ENCODE peak calls at places on chromosome 5, in seven cellular contexts. F, H, U, M, X, T and A are unnamed samples.
A peak's percentile ranks its signal among the peaks of the same experiment; 100 is the strongest.

GRCh38 chr5:171494452-171495121 is 75.1 kb downstream of the FGF18 start:
- DNase-seq in F (no peak), H (peak; percentile 56), U (peak; percentile 84), M (peak; percentile 77), X (no peak), T (no peak), A (peak; percentile 32)

GRCh38 chr5:76850543-76851140 is 828 bp downstream of the S100Z start:
- DNase-seq in F (no peak), H (no peak), U (no peak), M (no peak), X (no peak), T (no peak), A (no peak)

GRCh38 chr5:65334077-65334476 is 147.6 kb downstream of the ADAMTS6 start:
- DNase-seq in F (no peak), H (peak; percentile 39), U (no peak), M (no peak), X (peak; percentile 28), T (no peak), A (peak; percentile 47)

GRCh38 chr5:93192107-93192506 is 388.9 kb downstream of the NR2F1-AS1 start:
- DNase-seq in F (no peak), H (no peak), U (no peak), M (no peak), X (no peak), T (no peak), A (no peak)

GRCh38 chr5:31194458-31194808 is 947 bp downstream of the CDH6 start:
- DNase-seq in F (no peak), H (no peak), U (no peak), M (no peak), X (peak; percentile 31), T (no peak), A (no peak)

GRCh38 chr5:168939887-168940534 is 360.8 kb upstream of the PANK3 start:
- DNase-seq in F (no peak), H (no peak), U (no peak), M (no peak), X (no peak), T (no peak), A (no peak)

GRCh38 chr5:158514353-158514960 is 585.3 kb downstream of the EBF1 start:
- DNase-seq in F (no peak), H (no peak), U (no peak), M (no peak), X (no peak), T (no peak), A (no peak)

GRCh38 chr5:138946831-138947560 is 71.9 kb upstream of the LRRTM2 start:
- DNase-seq in F (no peak), H (no peak), U (peak; percentile 17), M (no peak), X (no peak), T (peak; percentile 58), A (no peak)

GRCh38 chr5:61167382-61167781 is 5.1 kb upstream of the SMIM15 start:
- DNase-seq in F (no peak), H (no peak), U (no peak), M (no peak), X (peak; percentile 33), T (no peak), A (peak; percentile 39)

GRCh38 chr5:144275329-144275728 is 104.7 kb downstream of the KCTD16 start:
- DNase-seq in F (no peak), H (no peak), U (no peak), M (no peak), X (no peak), T (no peak), A (no peak)

GRCh38 chr5:131773805-131774204 is 23.0 kb downstream of the FNIP1 start:
- DNase-seq in F (no peak), H (no peak), U (no peak), M (no peak), X (no peak), T (no peak), A (no peak)

GRCh38 chr5:88268414-88269184 is at the start of gene TMEM161B:
- DNase-seq in F (peak; percentile 95), H (peak; percentile 95), U (peak; percentile 86), M (peak; percentile 86), X (peak; percentile 98), T (peak; percentile 98), A (peak; percentile 93)

GRCh38 chr5:81965510-81965909 is 6.3 kb upstream of the ATG10 start:
- DNase-seq in F (no peak), H (no peak), U (no peak), M (no peak), X (no peak), T (no peak), A (no peak)

GRCh38 chr5:100746730-100747129 is 156.4 kb downstream of the ST8SIA4 start:
- DNase-seq in F (peak; percentile 44), H (peak; percentile 32), U (no peak), M (no peak), X (no peak), T (no peak), A (no peak)

GRCh38 chr5:177084175-177084574 is 2.5 kb upstream of the FGFR4 start:
- DNase-seq in F (no peak), H (no peak), U (no peak), M (no peak), X (no peak), T (no peak), A (no peak)

GRCh38 chr5:10018211-10018610 is 231.5 kb downstream of the ATPSCKMT start:
- DNase-seq in F (no peak), H (no peak), U (no peak), M (no peak), X (no peak), T (no peak), A (no peak)

GRCh38 chr5:117454716-117455212 is 880.1 kb upstream of the SEMA6A start:
- DNase-seq in F (peak; percentile 57), H (peak; percentile 37), U (peak; percentile 42), M (peak; percentile 29), X (peak; percentile 81), T (peak; percentile 71), A (peak; percentile 62)

GRCh38 chr5:78162253-78162862 is 132.1 kb downstream of the AP3B1 start:
- DNase-seq in F (peak; percentile 59), H (no peak), U (no peak), M (no peak), X (peak; percentile 22), T (no peak), A (no peak)

GRCh38 chr5:107668154-107668932 is 2.4 kb downstream of the EFNA5 start:
- DNase-seq in F (peak; percentile 10), H (no peak), U (no peak), M (no peak), X (no peak), T (no peak), A (no peak)

GRCh38 chr5:107670028-107670926 is 460 bp downstream of the EFNA5 start:
- DNase-seq in F (no peak), H (peak; percentile 31), U (peak; percentile 23), M (peak; percentile 27), X (peak; percentile 9), T (peak; percentile 71), A (peak; percentile 19)

GRCh38 chr5:107670927-107671741 is at the start of gene EFNA5:
- DNase-seq in F (peak; percentile 77), H (peak; percentile 38), U (peak; percentile 33), M (peak; percentile 27), X (peak; percentile 25), T (peak; percentile 75), A (peak; percentile 70)

GRCh38 chr5:107668933-107669542 is 1.7 kb downstream of the EFNA5 start:
- DNase-seq in F (no peak), H (no peak), U (no peak), M (no peak), X (no peak), T (no peak), A (no peak)

GRCh38 chr5:107669543-107670027 is 1.2 kb downstream of the EFNA5 start:
- DNase-seq in F (no peak), H (peak; percentile 37), U (peak; percentile 25), M (peak; percentile 36), X (peak; percentile 10), T (peak; percentile 65), A (peak; percentile 15)
- H3K4me3 ChIP-seq in F (no peak overlapping the region), H (peak overlapping the region; percentile 49), U (peak overlapping the region; percentile 76), M (peak overlapping the region; percentile 46), X (peak overlapping the region; percentile 67), T (peak overlapping the region; percentile 74), A (peak overlapping the region; percentile 3)

DNA sequence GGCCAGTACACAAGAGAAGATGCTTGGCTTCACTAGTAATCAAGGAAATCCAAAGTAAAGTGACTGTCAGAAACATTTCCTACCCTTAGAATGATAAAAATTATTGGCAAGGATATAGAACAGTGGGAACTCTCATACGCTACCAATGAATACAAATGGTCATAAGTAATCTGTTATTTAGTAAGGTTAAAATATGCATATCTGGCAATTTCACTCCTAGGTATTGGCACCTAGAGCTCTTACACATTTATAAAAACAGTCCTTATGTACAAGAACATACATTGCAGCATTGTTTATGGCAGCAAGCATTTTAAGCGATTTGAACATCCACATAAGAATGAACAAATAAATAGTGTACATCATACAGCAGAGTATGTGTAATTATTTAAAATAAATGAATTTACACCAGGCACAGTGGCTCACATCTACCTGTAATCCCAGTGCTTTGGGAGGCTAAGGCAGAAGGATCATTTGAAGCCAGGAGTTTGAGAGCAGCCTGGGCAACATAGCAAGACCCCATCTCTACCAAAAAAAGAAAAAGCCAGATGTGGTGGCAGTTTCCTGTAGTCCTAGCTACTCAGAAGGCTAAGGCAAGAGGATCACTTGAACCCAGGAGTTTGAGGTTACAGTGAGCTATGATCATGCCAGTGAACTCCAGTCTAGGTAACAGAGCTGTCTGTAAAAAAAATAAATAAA is 93.3 kb downstream of the NIPBL start:
- DNase-seq in F (no peak), H (no peak), U (no peak), M (no peak), X (no peak), T (no peak), A (no peak)
- H3K36me3 ChIP-seq in F (peaks cover 47% of the 10 kb centered on the region), H (peaks cover 49% of the 10 kb centered on the region), U (peaks cover 35% of the 10 kb centered on the region), M (no peaks in the 10 kb centered on the region), X (peaks cover 4% of the 10 kb centered on the region), T (peaks cover 41% of the 10 kb centered on the region), A (peaks cover 21% of the 10 kb centered on the region)

GRCh38 chr5:23072179-23072578 is 219.0 kb upstream of the CDH12 start:
- DNase-seq in F (no peak), H (no peak), U (no peak), M (no peak), X (no peak), T (no peak), A (no peak)

DNA sequence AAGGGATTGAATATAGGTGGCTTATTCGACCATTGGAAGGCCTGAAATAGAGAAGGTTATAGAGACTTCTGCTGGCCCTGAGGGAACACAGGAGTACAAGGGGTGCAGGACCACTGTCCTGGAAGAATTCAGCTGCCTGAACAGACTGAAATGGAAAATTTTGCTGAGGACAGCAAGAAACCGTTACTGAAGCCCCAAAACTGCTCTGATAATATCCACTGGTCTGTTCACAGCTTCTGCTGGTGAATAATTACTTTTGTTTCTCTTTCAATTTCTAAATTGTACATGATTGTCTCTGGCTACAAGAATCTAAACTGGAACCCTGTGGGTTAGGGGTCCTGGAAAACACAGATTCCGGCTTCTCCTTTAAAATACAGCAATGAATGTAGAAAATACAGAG is 218.5 kb upstream of the CDH12 start:
- DNase-seq in F (no peak), H (no peak), U (no peak), M (no peak), X (no peak), T (no peak), A (no peak)
- H3K27ac ChIP-seq in F (no peak overlapping the region), H (no peak overlapping the region), U (no peak overlapping the region), M (no peak overlapping the region), X (no peak overlapping the region), T (no peak overlapping the region), A (no peak overlapping the region)

DNA sequence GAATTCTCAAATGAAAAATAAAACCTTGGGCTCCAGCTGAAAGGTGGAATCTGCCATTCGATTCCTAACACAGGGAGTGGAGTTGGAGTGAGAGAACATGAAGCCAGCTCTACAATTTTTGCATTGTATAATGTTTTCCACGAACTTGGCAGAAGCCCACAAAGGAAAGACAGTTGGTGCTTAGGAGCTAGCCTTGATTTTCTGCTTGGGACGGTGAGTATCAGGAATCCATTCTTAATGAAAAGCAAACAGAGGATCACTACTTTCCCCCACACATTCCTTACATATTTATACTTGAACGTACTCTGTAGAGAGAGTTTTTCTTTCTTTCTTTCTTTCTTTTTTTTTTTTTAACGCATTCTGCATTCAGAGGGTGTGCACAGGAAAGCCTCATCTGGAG is 74.2 kb upstream of the FBXL7 start:
- DNase-seq in F (no peak), H (no peak), U (no peak), M (no peak), X (no peak), T (no peak), A (no peak)
- H3K4me3 ChIP-seq in F (no peak overlapping the region), H (no peak overlapping the region), U (peak overlapping the region; percentile 20), M (peak overlapping the region; percentile 18), X (no peak overlapping the region), T (no peak overlapping the region), A (no peak overlapping the region)